ENCODE peak calls at places on chromosomes 2 and 18, in seven cellular contexts. L is NCI-H526 treated with DMSO at 0.1 percent for 48 hours, F is T-helper 2 cell, M is H9, G is T-helper 1 cell, S is skeletal muscle cell, X is left ventricle myocardium superior. Q is an unnamed sample.
A peak's percentile ranks its signal among the peaks of the same experiment; 100 is the strongest.

GRCh38 chr2:217102941-217103340 is 243.1 kb upstream of the TNP1 start:
- DNase-seq in L (no peak), F (no peak), M (no peak), G (no peak), S (no peak), X (no peak), Q (no peak)

GRCh38 chr2:241833938-241834852 is 24.5 kb downstream of the PDCD1 start:
- DNase-seq in L (no peak), F (no peak), M (no peak), G (no peak), S (no peak), X (no peak), Q (no peak)

GRCh38 chr2:108560895-108561530 is 26.7 kb downstream of the LIMS1 start:
- DNase-seq in L (no peak), F (no peak), M (no peak), G (no peak), S (no peak), X (no peak), Q (no peak)

GRCh38 chr18:60543646-60544045 is 171.1 kb upstream of the MC4R start:
- DNase-seq in L (no peak), F (no peak), M (no peak), G (no peak), S (no peak), X (no peak), Q (no peak)

GRCh38 chr2:45089554-45090261 is 80.5 kb upstream of the SIX2 start:
- DNase-seq in L (no peak), F (no peak), M (no peak), G (no peak), S (no peak), X (no peak), Q (no peak)

GRCh38 chr2:9003616-9004337 is at the start of gene MBOAT2:
- DNase-seq in L (peak; percentile 86), F (peak; percentile 52), M (peak; percentile 93), G (peak; percentile 73), S (peak; percentile 75), X (peak; percentile 94), Q (peak; percentile 59)

GRCh38 chr2:60552096-60552850 is 1.2 kb downstream of the BCL11A start:
- DNase-seq in L (peak; percentile 66), F (no peak), M (peak; percentile 36), G (no peak), S (no peak), X (peak; percentile 51), Q (no peak)

GRCh38 chr2:145158051-145158586 is 638.2 kb upstream of the ZEB2 start:
- DNase-seq in L (no peak), F (no peak), M (no peak), G (no peak), S (peak; percentile 93), X (peak; percentile 72), Q (no peak)

GRCh38 chr2:57141269-57141668 is 905.3 kb upstream of the VRK2 start:
- DNase-seq in L (no peak), F (no peak), M (no peak), G (no peak), S (no peak), X (no peak), Q (no peak)

GRCh38 chr2:23614701-23615100 is 229.7 kb downstream of the KLHL29 start:
- DNase-seq in L (no peak), F (no peak), M (no peak), G (no peak), S (no peak), X (no peak), Q (no peak)

GRCh38 chr18:29191263-29191662 is 1014.3 kb upstream of the CDH2 start:
- DNase-seq in L (no peak), F (no peak), M (peak; percentile 30), G (no peak), S (no peak), X (no peak), Q (no peak)

GRCh38 chr18:47944972-47945843 is 14.7 kb upstream of the SMAD2 start:
- DNase-seq in L (no peak), F (no peak), M (no peak), G (no peak), S (peak; percentile 3), X (no peak), Q (peak; percentile 89)

GRCh38 chr2:118811514-118811913 is 35.9 kb downstream of the EN1 start:
- DNase-seq in L (no peak), F (no peak), M (no peak), G (no peak), S (no peak), X (no peak), Q (no peak)